ENCODE peak calls at places on chromosomes 2 and 18, in nine cellular contexts. L, I, K, R, U, J, O, W and A are unnamed samples.

GRCh38 chr2:132757676-132758075 is 87.7 kb upstream of the LYPD1 start:
- DNase-seq in L (no peak), I (no peak), K (no peak), R (no peak), U (no peak), J (no peak), O (no peak), W (no peak), A (peak; percentile 3)

GRCh38 chr2:37676274-37676673 is 4.8 kb upstream of the CDC42EP3 start:
- DNase-seq in L (peak; percentile 88), I (peak; percentile 63), K (no peak), R (peak; percentile 53), U (no peak), J (no peak), O (no peak), W (no peak), A (peak; percentile 77)

GRCh38 chr2:70959851-70960832 is 18.3 kb upstream of the ANKRD53 start:
- DNase-seq in L (no peak), I (no peak), K (peak; percentile 41), R (peak; percentile 72), U (no peak), J (peak; percentile 4), O (peak; percentile 3), W (no peak), A (no peak)

GRCh38 chr18:12699747-12700146 is 2.8 kb downstream of the CEP76 start:
- DNase-seq in L (no peak), I (no peak), K (no peak), R (no peak), U (no peak), J (no peak), O (no peak), W (no peak), A (no peak)

GRCh38 chr18:27428716-27429475 is 243.8 kb upstream of the CHST9 start:
- DNase-seq in L (no peak), I (no peak), K (no peak), R (no peak), U (no peak), J (no peak), O (no peak), W (no peak), A (no peak)

GRCh38 chr2:165674780-165675179 is 119.3 kb downstream of the GALNT3 start:
- DNase-seq in L (no peak), I (no peak), K (no peak), R (no peak), U (no peak), J (no peak), O (no peak), W (peak; percentile 71), A (no peak)

GRCh38 chr18:685438-685837 is 27.0 kb downstream of the ENOSF1 start:
- DNase-seq in L (peak; percentile 22), I (peak; percentile 13), K (peak; percentile 38), R (peak; percentile 52), U (no peak), J (no peak), O (no peak), W (no peak), A (no peak)

GRCh38 chr2:199259671-199260070 is 198.1 kb downstream of the SATB2 start:
- DNase-seq in L (peak; percentile 11), I (no peak), K (no peak), R (no peak), U (no peak), J (no peak), O (no peak), W (no peak), A (peak; percentile 21)

GRCh38 chr2:8656160-8656641 is 25.7 kb upstream of the ID2 start:
- DNase-seq in L (peak; percentile 6), I (no peak), K (no peak), R (no peak), U (no peak), J (no peak), O (peak; percentile 50), W (no peak), A (peak; percentile 82)

GRCh38 chr2:180376076-180376475 is 369.0 kb upstream of the CWC22 start:
- DNase-seq in L (peak; percentile 54), I (no peak), K (no peak), R (no peak), U (no peak), J (no peak), O (no peak), W (no peak), A (no peak)

GRCh38 chr2:36819090-36819711 is 122.7 kb downstream of the VIT start:
- DNase-seq in L (no peak), I (no peak), K (no peak), R (peak; percentile 61), U (no peak), J (no peak), O (no peak), W (no peak), A (no peak)

GRCh38 chr18:58176915-58177717 is 133.1 kb downstream of the NEDD4L start:
- DNase-seq in L (peak; percentile 94), I (no peak), K (peak; percentile 48), R (no peak), U (no peak), J (no peak), O (peak; percentile 60), W (no peak), A (peak; percentile 91)

GRCh38 chr2:160871953-160872352 is 288.3 kb upstream of the TANK start:
- DNase-seq in L (no peak), I (no peak), K (no peak), R (no peak), U (no peak), J (no peak), O (no peak), W (no peak), A (no peak)

GRCh38 chr2:160868891-160869290 is 291.3 kb upstream of the TANK start:
- DNase-seq in L (no peak), I (no peak), K (no peak), R (no peak), U (no peak), J (no peak), O (no peak), W (no peak), A (peak; percentile 15)

GRCh38 chr2:160871096-160871495 is 289.1 kb upstream of the TANK start:
- DNase-seq in L (no peak), I (no peak), K (no peak), R (no peak), U (no peak), J (no peak), O (no peak), W (no peak), A (no peak)

GRCh38 chr2:160869411-160869810 is 290.8 kb upstream of the TANK start:
- DNase-seq in L (peak; percentile 95), I (no peak), K (no peak), R (no peak), U (no peak), J (no peak), O (no peak), W (no peak), A (peak; percentile 93)
- TF ChIP-seq EZH2phosphoT487 in L (no peak), I (no peak), K (no peak), R (no peak), U (no peak), J (no peak), O (no peak), W (no peak), A (peak; percentile 78)

DNA sequence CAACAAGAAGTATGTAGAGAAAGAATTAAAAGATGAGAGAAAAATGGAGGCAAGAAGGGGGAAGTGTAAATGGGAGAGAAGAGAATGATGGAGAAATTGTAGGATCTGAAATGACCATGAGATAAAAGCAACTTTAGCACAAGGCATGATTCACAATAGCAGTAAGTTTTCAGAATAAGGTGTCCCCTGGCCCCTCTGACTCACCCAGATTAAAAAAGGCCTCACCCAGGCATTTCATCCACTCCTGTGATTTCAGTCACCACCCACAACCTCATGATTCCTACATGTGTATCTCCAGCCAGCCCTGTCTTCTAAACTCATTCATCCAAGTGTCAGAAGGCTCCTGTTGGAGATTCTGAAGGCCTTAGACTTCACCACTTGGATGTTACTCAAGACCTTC is 56.6 kb downstream of the SP100 start:
- DNase-seq in L (peak; percentile 57), I (peak; percentile 16), K (no peak), R (no peak), U (peak; percentile 32), J (no peak), O (peak; percentile 6), W (no peak), A (peak; percentile 75)
- TF ChIP-seq EZH2phosphoT487 in L (no peak), I (no peak), K (no peak), R (no peak), U (no peak), J (no peak), O (no peak), W (no peak), A (no peak)

GRCh38 chr2:55857766-55858165 is 65.8 kb downstream of the EFEMP1 start:
- DNase-seq in L (no peak), I (no peak), K (no peak), R (no peak), U (no peak), J (no peak), O (no peak), W (no peak), A (no peak)

GRCh38 chr2:55861733-55862132 is 61.8 kb downstream of the EFEMP1 start:
- DNase-seq in L (no peak), I (no peak), K (no peak), R (no peak), U (no peak), J (no peak), O (no peak), W (no peak), A (peak; percentile 50)

GRCh38 chr2:55862269-55862668 is 61.3 kb downstream of the EFEMP1 start:
- DNase-seq in L (peak; percentile 42), I (no peak), K (no peak), R (no peak), U (no peak), J (no peak), O (peak; percentile 70), W (no peak), A (peak; percentile 93)

GRCh38 chr2:55859875-55860274 is 63.7 kb downstream of the EFEMP1 start:
- DNase-seq in L (no peak), I (no peak), K (no peak), R (no peak), U (no peak), J (no peak), O (no peak), W (no peak), A (no peak)

GRCh38 chr2:55856936-55857335 is 66.6 kb downstream of the EFEMP1 start:
- DNase-seq in L (peak; percentile 94), I (no peak), K (no peak), R (no peak), U (no peak), J (no peak), O (no peak), W (no peak), A (peak; percentile 43)
- TF ChIP-seq EZH2phosphoT487 in L (no peak), I (no peak), K (no peak), R (no peak), U (no peak), J (no peak), O (no peak), W (no peak), A (no peak)

DNA sequence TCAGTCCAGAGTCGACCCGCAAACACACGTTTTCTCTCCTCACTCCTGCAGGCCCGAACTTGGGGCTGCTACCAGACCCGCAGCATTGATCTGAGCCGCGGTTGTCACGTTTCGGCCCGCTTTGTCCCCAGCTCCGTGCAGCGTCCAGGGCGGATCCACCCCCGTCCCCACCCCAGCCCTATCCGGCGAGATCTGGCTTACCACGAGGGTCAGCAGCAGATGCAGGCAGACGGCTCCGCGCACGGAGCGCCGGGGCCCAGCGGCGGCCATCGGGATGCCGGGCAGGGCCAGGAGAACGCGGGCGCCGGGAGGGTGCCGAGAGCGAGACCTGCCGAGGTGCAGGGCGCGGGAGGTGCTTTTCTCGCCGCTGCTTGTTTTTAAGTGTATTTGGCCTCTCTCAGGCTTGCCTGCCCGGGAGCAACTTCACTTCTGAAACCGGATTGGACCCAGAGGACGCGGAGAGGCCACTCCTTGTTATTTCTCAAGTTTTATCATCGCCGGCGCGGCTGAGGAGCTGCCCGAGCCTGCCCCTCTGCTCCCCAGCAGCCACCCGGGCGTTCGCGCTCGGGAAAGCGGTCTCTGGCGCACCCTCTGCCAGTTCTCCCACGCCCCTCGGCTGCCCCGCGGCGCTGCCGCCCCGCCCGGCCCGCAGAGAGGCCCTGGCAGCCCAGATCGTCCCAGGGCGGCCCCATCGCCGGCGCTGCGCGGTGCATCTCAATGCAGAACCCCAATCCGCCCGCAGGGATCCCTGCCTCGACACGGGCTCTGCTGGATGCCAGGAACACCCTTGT is at the start of gene DSC3:
- DNase-seq in L (peak; percentile 61), I (no peak), K (peak; percentile 73), R (peak; percentile 73), U (no peak), J (peak; percentile 36), O (peak; percentile 70), W (no peak), A (no peak)
- TF ChIP-seq EZH2phosphoT487 in L (no peak), I (no peak), K (peak; percentile 78), R (no peak), U (no peak), J (no peak), O (peak; percentile 39), W (no peak), A (no peak)